ENCODE peak calls at places on chromosomes 11 and 22, in seven cellular contexts. E is WTC11, Q is left kidney, D is caudate nucleus, M is COR-L47, H is NB4, J is upper lobe of right lung. P is an unnamed sample.
A peak's percentile ranks its signal among the peaks of the same experiment; 100 is the strongest.

GRCh38 chr11:76177250-76177686 is 29.0 kb downstream of the WNT11 start:
- DNase-seq in E (no peak), Q (peak; percentile 50), D (no peak), M (no peak), H (no peak), J (no peak), P (no peak)

GRCh38 chr11:69726481-69726880 is 22.7 kb upstream of the FGF19 start:
- DNase-seq in E (no peak), Q (no peak), D (no peak), M (no peak), H (no peak), J (no peak), P (no peak)

GRCh38 chr11:132402056-132402684 is 1031.8 kb downstream of the NTM start:
- DNase-seq in E (peak; percentile 71), Q (peak; percentile 89), D (peak; percentile 55), M (peak; percentile 89), H (peak; percentile 31), J (no peak), P (peak; percentile 25)

GRCh38 chr11:72844356-72844755 is 30.1 kb downstream of the ATG16L2 start:
- DNase-seq in E (no peak), Q (peak; percentile 72), D (no peak), M (no peak), H (no peak), J (no peak), P (no peak)

GRCh38 chr11:119641991-119642745 is 86.8 kb downstream of the NECTIN1 start:
- DNase-seq in E (no peak), Q (peak; percentile 55), D (no peak), M (no peak), H (peak; percentile 63), J (no peak), P (no peak)

GRCh38 chr22:20123364-20124082 is 6.5 kb upstream of the TRMT2A start:
- DNase-seq in E (no peak), Q (no peak), D (no peak), M (no peak), H (no peak), J (no peak), P (no peak)

GRCh38 chr11:19474954-19475811 is 234.4 kb upstream of the E2F8 start:
- DNase-seq in E (no peak), Q (peak; percentile 31), D (peak; percentile 45), M (peak; percentile 87), H (no peak), J (no peak), P (peak; percentile 16)

GRCh38 chr11:7844521-7844920 is 47.8 kb upstream of the OR5P2 start:
- DNase-seq in E (no peak), Q (no peak), D (no peak), M (no peak), H (no peak), J (no peak), P (no peak)

GRCh38 chr11:113725883-113726405 is 19.8 kb upstream of the TMPRSS5 start:
- DNase-seq in E (no peak), Q (no peak), D (no peak), M (no peak), H (no peak), J (no peak), P (no peak)